ENCODE peak calls at places on chromosome 5, in five cellular contexts. W is ovary, E is tibial nerve, Z is stomach, T is transverse colon. L is an unnamed sample.

GRCh38 chr5:159459951-159460538 is 129.8 kb upstream of the IL12B start:
- DNase-seq in W (no peak), T (no peak), E (no peak), Z (no peak), L (no peak)

GRCh38 chr5:175202461-175203065 is 241.4 kb downstream of the DRD1 start:
- DNase-seq in Z (no peak), E (no peak), W (no peak), T (no peak), L (no peak)

GRCh38 chr5:151024440-151024839 is 4.0 kb downstream of the GPX3 start:
- DNase-seq in E (no peak), Z (no peak), W (no peak), T (no peak), L (no peak)

GRCh38 chr5:84403773-84404172 is 19.1 kb upstream of the EDIL3 start:
- DNase-seq in W (no peak), Z (no peak), E (no peak), T (no peak), L (no peak)

GRCh38 chr5:33228149-33228548 is 212.6 kb upstream of the TARS1 start:
- DNase-seq in Z (no peak), E (no peak), T (no peak), W (no peak), L (no peak)

GRCh38 chr5:112183103-112183634 is 235.9 kb downstream of the EPB41L4A start:
- DNase-seq in T (no peak), Z (no peak), E (no peak), W (no peak), L (no peak)

GRCh38 chr5:160548949-160549665 is 127.5 kb downstream of the PTTG1 start:
- DNase-seq in W (no peak), E (no peak), T (no peak), Z (no peak), L (no peak)

GRCh38 chr5:170611446-170612088 is 107.7 kb downstream of the KCNIP1 start:
- DNase-seq in E (no peak), Z (no peak), T (no peak), W (no peak), L (no peak)

GRCh38 chr5:139458580-139459407 is 3.7 kb downstream of the ECSCR start:
- DNase-seq in Z (peak; percentile 54), T (peak; percentile 54), W (no peak), E (no peak), L (no peak)

GRCh38 chr5:10091701-10092100 is 158.0 kb downstream of the ATPSCKMT start:
- DNase-seq in W (no peak), T (no peak), E (no peak), Z (no peak), L (no peak)

GRCh38 chr5:74288448-74289109 is 351.9 kb downstream of the ENC1 start:
- DNase-seq in T (no peak), Z (no peak), W (no peak), E (peak; percentile 70), L (no peak)

GRCh38 chr5:141850183-141850768 is 27.9 kb downstream of the PCDH1 start:
- DNase-seq in Z (no peak), E (peak; percentile 26), T (no peak), W (peak; percentile 37), L (no peak)

GRCh38 chr5:135153661-135154060 is 119.6 kb upstream of the PITX1 start:
- DNase-seq in E (no peak), T (no peak), W (no peak), Z (no peak), L (no peak)

GRCh38 chr5:180197016-180197702 is 11.9 kb downstream of the RASGEF1C start:
- DNase-seq in Z (no peak), W (no peak), E (no peak), T (no peak), L (no peak)

GRCh38 chr5:135145985-135146384 is 112.0 kb upstream of the PITX1 start:
- DNase-seq in Z (no peak), E (no peak), T (no peak), W (no peak), L (no peak)

GRCh38 chr5:148735301-148735700 is 81.0 kb upstream of the HTR4 start:
- DNase-seq in Z (no peak), E (no peak), T (no peak), W (no peak), L (no peak)

GRCh38 chr5:73783823-73784222 is 157.8 kb downstream of the ARHGEF28 start:
- DNase-seq in T (no peak), Z (no peak), W (no peak), E (no peak), L (no peak)

GRCh38 chr5:121758640-121759039 is 93.0 kb upstream of the FTMT start:
- DNase-seq in T (no peak), W (no peak), E (no peak), Z (no peak), L (no peak)

GRCh38 chr5:10984021-10984420 is 223.0 kb upstream of the DAP start:
- DNase-seq in E (no peak), T (no peak), W (no peak), Z (no peak), L (peak; percentile 26)

GRCh38 chr5:141476132-141476909 is 555 bp downstream of the PCDHGC3 start:
- DNase-seq in E (peak; percentile 50), W (peak; percentile 60), Z (peak; percentile 55), T (peak; percentile 57), L (peak; percentile 76)

GRCh38 chr5:131386779-131387178 is 122.9 kb downstream of the CDC42SE2 start:
- DNase-seq in T (no peak), Z (no peak), E (no peak), W (no peak), L (no peak)

GRCh38 chr5:15645776-15646175 is 145.8 kb downstream of the FBXL7 start:
- DNase-seq in Z (no peak), E (no peak), W (no peak), T (no peak), L (no peak)

GRCh38 chr5:51395245-51395644 is 12.0 kb downstream of the ISL1 start:
- DNase-seq in Z (no peak), T (no peak), W (no peak), E (no peak), L (no peak)

GRCh38 chr5:7464182-7464581 is 68.2 kb downstream of the ADCY2 start:
- DNase-seq in Z (no peak), E (no peak), T (no peak), W (no peak), L (no peak)

GRCh38 chr5:137101544-137101943 is 397.6 kb downstream of the SPOCK1 start:
- DNase-seq in Z (no peak), T (no peak), E (no peak), W (no peak), L (no peak)

GRCh38 chr5:77774981-77775772 is 962 bp downstream of the TBCA start:
- DNase-seq in E (no peak), W (no peak), Z (no peak), T (no peak), L (no peak)

GRCh38 chr5:107639990-107640389 is 30.7 kb downstream of the EFNA5 start:
- DNase-seq in T (no peak), E (no peak), Z (no peak), W (no peak), L (no peak)

GRCh38 chr5:59034498-59035186 is 451.8 kb downstream of the RAB3C start:
- DNase-seq in Z (no peak), E (no peak), T (no peak), W (no peak), L (no peak)

GRCh38 chr5:72067682-72068470 is 39.4 kb upstream of the MAP1B start:
- DNase-seq in W (no peak), Z (no peak), E (no peak), T (no peak), L (no peak)

GRCh38 chr5:72064801-72065570 is 42.3 kb upstream of the MAP1B start:
- DNase-seq in Z (no peak), T (no peak), E (no peak), W (no peak), L (no peak)

GRCh38 chr5:72066658-72067057 is 40.6 kb upstream of the MAP1B start:
- DNase-seq in W (no peak), Z (no peak), T (no peak), E (no peak), L (no peak)

GRCh38 chr5:72063219-72063819 is 44.0 kb upstream of the MAP1B start:
- DNase-seq in E (no peak), T (no peak), Z (no peak), W (no peak), L (no peak)

DNA sequence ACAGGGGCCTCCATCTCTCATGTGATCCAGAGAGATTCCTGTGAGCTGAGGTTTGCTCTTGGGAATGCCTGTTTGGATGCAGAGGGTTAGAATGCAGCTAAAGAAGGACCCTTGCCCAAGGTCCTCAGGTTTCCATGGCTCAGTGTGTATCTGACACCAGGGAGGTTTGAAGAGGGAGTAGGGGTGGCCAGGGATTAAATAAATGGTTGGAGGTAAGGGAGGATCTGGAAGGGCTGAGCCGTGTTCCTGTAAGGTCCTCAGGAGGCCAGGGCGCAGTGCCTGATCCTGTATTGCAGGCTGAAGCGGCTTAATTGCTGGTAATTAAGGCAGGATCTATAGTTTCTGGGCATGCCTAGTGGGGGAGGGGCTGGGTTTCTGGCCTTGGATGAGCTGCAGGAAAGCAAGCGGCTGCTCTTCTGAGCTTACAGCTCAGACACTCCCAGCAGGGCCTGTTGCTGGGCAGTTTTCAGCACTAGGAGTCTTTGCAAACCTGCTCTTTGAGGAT is 41.5 kb upstream of the MAP1B start:
- DNase-seq in T (no peak), Z (no peak), W (no peak), E (no peak), L (no peak)
- TF ChIP-seq EP300 in T (no peak), Z (no peak), W (no peak), E (no peak), L (no peak)

GRCh38 chr5:372911-373709 is 51.6 kb downstream of the AHRR start:
- DNase-seq in E (no peak), T (no peak), Z (peak; percentile 38), W (no peak), L (peak; percentile 75)
- H3K4me3 ChIP-seq in E (peak overlapping the region; percentile 5), T (peak overlapping the region; percentile 39), Z (peak overlapping the region; percentile 49), W (no peak overlapping the region), L (peak overlapping the region; percentile 50)

GRCh38 chr5:172178301-172179031 is 9.6 kb downstream of the STK10 start:
- DNase-seq in W (no peak), T (no peak), Z (peak; percentile 86), E (no peak), L (no peak)

GRCh38 chr5:172182291-172182690 is 5.7 kb downstream of the STK10 start:
- DNase-seq in W (no peak), T (no peak), E (no peak), Z (no peak), L (no peak)

GRCh38 chr5:172177232-172177631 is 10.8 kb downstream of the STK10 start:
- DNase-seq in Z (no peak), T (no peak), W (no peak), E (no peak), L (no peak)

GRCh38 chr5:172180936-172181335 is 7.1 kb downstream of the STK10 start:
- DNase-seq in W (no peak), Z (no peak), T (no peak), E (no peak), L (no peak)

GRCh38 chr5:172179032-172179989 is 8.7 kb downstream of the STK10 start:
- DNase-seq in W (no peak), T (peak; percentile 45), Z (no peak), E (no peak), L (no peak)
- H3K4me1 ChIP-seq in W (no peaks in the 10 kb centered on the region), T (peaks cover 28% of the 10 kb centered on the region), Z (peaks cover 88% of the 10 kb centered on the region), E (peaks cover 20% of the 10 kb centered on the region), L (peaks cover 29% of the 10 kb centered on the region)

GRCh38 chr5:157306690-157307089 is 40.8 kb downstream of the CYFIP2 start:
- DNase-seq in W (no peak), T (no peak), E (no peak), Z (no peak), L (no peak)
- TF ChIP-seq EP300 in W (no peak), T (no peak), E (no peak), Z (no peak), L (no peak)

GRCh38 chr5:34516686-34517085 is 139.4 kb upstream of the RAI14 start:
- DNase-seq in Z (no peak), W (no peak), T (no peak), E (no peak), L (no peak)
- H3K4me3 ChIP-seq in Z (no peak overlapping the region), W (no peak overlapping the region), T (no peak overlapping the region), E (no peak overlapping the region), L (no peak overlapping the region)